ENCODE peak calls at places on chromosomes 2 and 18, in nine cellular contexts. M is head of caudate nucleus; K is SJSA1; T is fibroblast of mammary gland; O is amniotic stem cell; D is EL; F is activated CD8-positive, alpha-beta memory T cell treated with anti-CD3 and anti-CD28 coated beads, Interleukin-2, amount 50 U/mL, for 48 hours; E is coronary artery; W is MG63. Y is an unnamed sample.

GRCh38 chr18:80076379-80076778 is 32.7 kb upstream of the ADNP2 start:
- DNase-seq in M (no peak), K (no peak), T (no peak), O (no peak), D (no peak), F (no peak), E (no peak), W (no peak), Y (no peak)

GRCh38 chr2:73099486-73099885 is 13.3 kb downstream of the RAB11FIP5 start:
- DNase-seq in M (no peak), K (no peak), T (no peak), O (no peak), D (no peak), F (no peak), E (no peak), W (no peak), Y (no peak)

GRCh38 chr2:231918501-231919330 is 7.5 kb downstream of the NPPC start:
- DNase-seq in M (no peak), K (no peak), T (no peak), O (no peak), D (no peak), F (no peak), E (no peak), W (no peak), Y (no peak)

GRCh38 chr2:147649288-147649687 is 195.5 kb upstream of the ACVR2A start:
- DNase-seq in M (no peak), K (no peak), T (no peak), O (no peak), D (no peak), F (no peak), E (no peak), W (no peak), Y (no peak)

GRCh38 chr2:170929686-170930050 is 615 bp downstream of the GORASP2 start:
- DNase-seq in M (peak), K (no peak), T (peak), O (no peak), D (peak), F (peak), E (peak), W (peak), Y (peak)

GRCh38 chr2:71581015-71581414 is 127.7 kb downstream of the DYSF start:
- DNase-seq in M (no peak), K (no peak), T (peak), O (no peak), D (no peak), F (no peak), E (no peak), W (no peak), Y (no peak)

GRCh38 chr2:170189757-170190156 is 11.8 kb downstream of the MYO3B start:
- DNase-seq in M (no peak), K (no peak), T (no peak), O (no peak), D (no peak), F (no peak), E (no peak), W (no peak), Y (no peak)

GRCh38 chr2:160353813-160354212 is 139.8 kb downstream of the RBMS1 start:
- DNase-seq in M (no peak), K (no peak), T (no peak), O (no peak), D (no peak), F (no peak), E (no peak), W (no peak), Y (no peak)

GRCh38 chr2:105934467-105934866 is 189.8 kb downstream of the NCK2 start:
- DNase-seq in M (no peak), K (no peak), T (no peak), O (no peak), D (no peak), F (peak), E (no peak), W (no peak), Y (no peak)

GRCh38 chr18:22182884-22183610 is 13.7 kb downstream of the GATA6 start:
- DNase-seq in M (no peak), K (no peak), T (no peak), O (no peak), D (no peak), F (no peak), E (no peak), W (no peak), Y (peak)

GRCh38 chr18:47577520-47577919 is 326.1 kb upstream of the SKOR2 start:
- DNase-seq in M (no peak), K (no peak), T (no peak), O (no peak), D (no peak), F (no peak), E (no peak), W (no peak), Y (no peak)

GRCh38 chr2:234983011-234983726 is 31.4 kb downstream of the SH3BP4 start:
- DNase-seq in M (no peak), K (no peak), T (no peak), O (no peak), D (no peak), F (no peak), E (no peak), W (no peak), Y (no peak)

GRCh38 chr2:29443627-29444026 is 328.4 kb downstream of the CLIP4 start:
- DNase-seq in M (no peak), K (no peak), T (no peak), O (no peak), D (peak), F (no peak), E (no peak), W (no peak), Y (no peak)

GRCh38 chr2:236638707-236639106 is 69.1 kb downstream of the ACKR3 start:
- DNase-seq in M (no peak), K (peak), T (no peak), O (no peak), D (no peak), F (peak), E (peak), W (no peak), Y (no peak)

GRCh38 chr2:216648105-216648504 is 14.9 kb downstream of the IGFBP2 start:
- DNase-seq in M (no peak), K (no peak), T (peak), O (no peak), D (peak), F (no peak), E (no peak), W (peak), Y (no peak)

GRCh38 chr18:23618862-23619387 is 32.6 kb upstream of the NPC1 start:
- DNase-seq in M (no peak), K (no peak), T (peak), O (no peak), D (no peak), F (no peak), E (no peak), W (no peak), Y (no peak)

GRCh38 chr2:168466834-168467565 is 10.9 kb downstream of the CERS6 start:
- DNase-seq in M (no peak), K (no peak), T (no peak), O (no peak), D (no peak), F (no peak), E (no peak), W (no peak), Y (peak)

GRCh38 chr2:150860301-150860700 is 372.8 kb upstream of the RND3 start:
- DNase-seq in M (no peak), K (no peak), T (no peak), O (no peak), D (no peak), F (no peak), E (no peak), W (no peak), Y (no peak)

GRCh38 chr2:241469746-241470145 is 38.6 kb downstream of the STK25 start:
- DNase-seq in M (no peak), K (no peak), T (no peak), O (no peak), D (no peak), F (no peak), E (no peak), W (no peak), Y (no peak)

GRCh38 chr18:55337908-55338521 is 250.0 kb downstream of the TCF4 start:
- DNase-seq in M (peak), K (no peak), T (no peak), O (no peak), D (no peak), F (no peak), E (peak), W (no peak), Y (peak)

GRCh38 chr2:88692187-88692586 is 714 bp downstream of the RPIA start:
- DNase-seq in M (peak), K (no peak), T (peak), O (no peak), D (peak), F (peak), E (no peak), W (peak), Y (no peak)